ENCODE peak calls at places on chromosomes 1 and 21, in nine cellular contexts. K is IMR-90, D is OCI-LY7, H is heart right ventricle, I is testis, E is fibroblast of lung, Z is left ventricle myocardium inferior, F is uterus, B is MM.1S. M is an unnamed sample. For H3K9me3, the result is how much of the 10 kb centered on the place peaks cover.

GRCh38 chr1:209363112-209363511 is 220.4 kb upstream of the CAMK1G start:
- DNase-seq in K (no peak), D (no peak), H (no peak), I (no peak), E (no peak), Z (no peak), F (no peak), B (no peak), M (no peak)

GRCh38 chr1:234001817-234002216 is 97.3 kb downstream of the SLC35F3 start:
- DNase-seq in K (no peak), D (no peak), H (no peak), I (no peak), E (peak), Z (no peak), F (no peak), B (no peak), M (no peak)

GRCh38 chr21:16117851-16118592 is 388.2 kb downstream of the USP25 start:
- DNase-seq in K (peak), D (no peak), H (no peak), I (no peak), E (peak), Z (no peak), F (no peak), B (no peak), M (no peak)

GRCh38 chr1:103220503-103221095 is 112.3 kb upstream of the COL11A1 start:
- DNase-seq in K (peak), D (no peak), H (no peak), I (no peak), E (peak), Z (no peak), F (no peak), B (no peak), M (no peak)

GRCh38 chr1:7679873-7680790 is 91.0 kb upstream of the VAMP3 start:
- DNase-seq in K (peak), D (no peak), H (peak), I (peak), E (peak), Z (peak), F (peak), B (no peak), M (no peak)

GRCh38 chr1:67308136-67308535 is 463 bp downstream of the IL12RB2 start:
- DNase-seq in K (no peak), D (no peak), H (no peak), I (no peak), E (no peak), Z (no peak), F (no peak), B (no peak), M (no peak)

GRCh38 chr1:106268070-106268469 is 788.4 kb upstream of the PRMT6 start:
- DNase-seq in K (no peak), D (no peak), H (no peak), I (peak), E (peak), Z (no peak), F (no peak), B (no peak), M (no peak)

GRCh38 chr1:47771766-47772165 is 225.4 kb downstream of the TRABD2B start:
- DNase-seq in K (no peak), D (no peak), H (no peak), I (no peak), E (no peak), Z (no peak), F (no peak), B (no peak), M (no peak)

GRCh38 chr1:30411206-30411605 is 312.2 kb downstream of the MATN1 start:
- DNase-seq in K (no peak), D (no peak), H (no peak), I (peak), E (no peak), Z (no peak), F (no peak), B (no peak), M (peak)

GRCh38 chr1:94903318-94904009 is 23.4 kb downstream of the CNN3 start:
- DNase-seq in K (peak), D (no peak), H (no peak), I (no peak), E (peak), Z (no peak), F (no peak), B (no peak), M (no peak)

GRCh38 chr1:162276493-162276892 is 100.2 kb downstream of the SPATA46 start:
- DNase-seq in K (peak), D (peak), H (no peak), I (no peak), E (peak), Z (no peak), F (no peak), B (peak), M (no peak)

GRCh38 chr1:242890211-242890741 is 364.8 kb downstream of the CEP170 start:
- DNase-seq in K (no peak), D (no peak), H (peak), I (peak), E (peak), Z (no peak), F (no peak), B (no peak), M (no peak)

DNA sequence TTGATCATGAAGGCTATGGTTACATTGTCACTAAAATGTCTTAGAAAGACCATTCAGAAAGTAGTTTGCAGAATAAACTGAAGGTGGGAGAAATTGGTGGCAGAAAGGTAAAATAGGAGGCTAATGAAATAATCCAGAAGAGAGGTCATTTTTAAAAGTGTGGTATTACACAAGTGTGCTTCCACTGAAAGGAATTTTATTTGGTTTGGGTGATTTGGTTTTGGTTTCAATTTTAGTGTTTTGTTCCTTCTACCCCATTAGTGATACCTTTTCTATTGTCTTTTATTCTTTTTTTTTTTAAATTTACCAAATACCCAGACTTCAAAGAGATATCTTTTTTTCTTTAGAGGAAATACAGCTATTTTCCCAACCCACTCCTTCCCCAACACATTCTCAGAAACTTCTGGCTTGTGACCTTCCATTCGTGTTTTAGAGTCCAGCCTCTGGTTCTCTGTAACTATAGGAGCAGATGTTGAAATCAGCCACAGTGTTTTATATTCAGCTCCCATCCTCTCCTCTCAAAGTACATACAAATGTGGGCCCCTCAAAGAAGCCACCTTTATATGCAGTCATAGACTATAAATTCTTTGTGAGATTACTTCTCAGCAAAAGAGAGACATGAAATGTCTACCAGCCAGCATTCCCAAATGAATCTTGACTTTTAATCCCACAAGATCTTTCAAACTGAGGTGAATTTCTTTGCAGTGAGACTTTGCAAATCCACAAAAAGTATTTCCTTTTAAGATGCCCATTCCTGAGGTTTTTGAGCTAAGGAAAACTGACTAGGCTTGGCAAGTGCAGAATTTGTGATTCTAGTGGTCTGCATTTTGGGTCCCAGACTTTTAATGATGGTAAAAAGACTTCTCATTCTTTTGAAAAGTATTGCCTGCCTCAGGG is 42.0 kb upstream of the PALMD start:
- DNase-seq in K (peak), D (no peak), H (no peak), I (no peak), E (peak), Z (no peak), F (no peak), B (no peak), M (no peak)
- H3K4me3 ChIP-seq in K (no peak), D (no peak), H (no peak), I (no peak), E (no peak), Z (no peak), F (no peak), B (no peak), M (no peak)

GRCh38 chr1:8716238-8716637 is 101.2 kb downstream of the RERE start:
- DNase-seq in K (no peak), D (no peak), H (no peak), I (no peak), E (no peak), Z (no peak), F (no peak), B (no peak), M (no peak)

GRCh38 chr1:8721681-8722324 is 95.6 kb downstream of the RERE start:
- DNase-seq in K (no peak), D (no peak), H (no peak), I (no peak), E (no peak), Z (no peak), F (no peak), B (no peak), M (no peak)

GRCh38 chr1:8720347-8720746 is 97.1 kb downstream of the RERE start:
- DNase-seq in K (no peak), D (no peak), H (no peak), I (no peak), E (no peak), Z (no peak), F (no peak), B (no peak), M (no peak)

GRCh38 chr1:8717148-8717547 is 100.3 kb downstream of the RERE start:
- DNase-seq in K (no peak), D (no peak), H (no peak), I (no peak), E (no peak), Z (no peak), F (no peak), B (no peak), M (no peak)

DNA sequence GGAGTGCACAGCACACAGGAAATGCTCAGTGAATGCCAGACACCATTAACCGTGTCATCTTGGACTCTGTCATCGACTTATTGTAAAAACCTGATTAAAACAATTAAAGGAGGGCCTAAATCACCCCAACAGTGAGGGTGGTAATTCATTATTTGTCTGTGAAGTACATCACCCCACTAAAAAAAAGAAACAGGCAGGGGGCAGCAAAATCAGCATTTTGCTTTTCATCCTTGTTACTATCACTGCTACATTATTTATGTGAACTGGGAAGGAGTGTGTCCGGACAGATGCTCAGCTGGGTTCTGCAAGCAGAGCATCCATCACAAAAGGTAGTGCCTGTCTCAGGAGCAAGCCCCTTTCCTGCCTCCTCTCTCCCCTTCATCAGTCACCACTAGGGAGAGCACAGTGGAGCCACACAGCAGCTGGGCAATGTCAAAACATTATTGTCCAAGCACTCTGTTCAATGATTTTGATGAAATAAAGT is 98.5 kb downstream of the RERE start:
- DNase-seq in K (no peak), D (no peak), H (no peak), I (no peak), E (no peak), Z (no peak), F (no peak), B (no peak), M (no peak)
- TF ChIP-seq CTCF in K (peak), D (peak), H (peak), I (no peak), E (peak), Z (peak), F (peak), B (peak), M (peak)

GRCh38 chr1:2821970-2822620 is 20.6 kb upstream of the TTC34 start:
- DNase-seq in K (no peak), D (peak), H (peak), I (peak), E (no peak), Z (peak), F (no peak), B (no peak), M (no peak)
- H3K9me3 ChIP-seq in K (half or more), D (under half), H (under half), I (under half), E (under half), Z (under half), F (under half), B (under half), M (under half)

DNA sequence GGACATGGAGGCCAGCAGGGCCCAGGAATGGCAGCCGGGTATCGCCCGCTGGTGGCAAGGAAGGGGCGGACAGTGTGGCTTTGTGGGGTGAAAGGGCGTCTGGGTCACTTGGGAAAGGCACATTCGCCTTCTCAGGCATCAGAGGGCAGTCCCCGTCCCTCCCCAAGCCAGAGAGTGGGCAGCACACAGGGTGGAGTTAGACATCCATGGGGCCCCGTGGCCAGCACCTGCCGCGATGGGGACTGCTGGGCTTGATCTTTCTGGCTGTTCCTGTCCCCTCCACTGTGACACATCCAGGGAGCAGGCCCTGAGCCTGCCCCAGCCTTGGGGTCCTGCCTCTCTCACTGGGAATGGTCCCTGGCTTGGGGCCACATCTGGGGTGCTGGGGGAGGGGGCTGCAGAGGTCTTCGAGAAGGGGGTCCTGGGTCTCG is 4.0 kb upstream of the TRPM2 start:
- DNase-seq in K (no peak), D (no peak), H (no peak), I (no peak), E (no peak), Z (no peak), F (no peak), B (no peak), M (no peak)
- H3K4me3 ChIP-seq in K (no peak), D (no peak), H (no peak), I (no peak), E (no peak), Z (no peak), F (no peak), B (no peak), M (no peak)

DNA sequence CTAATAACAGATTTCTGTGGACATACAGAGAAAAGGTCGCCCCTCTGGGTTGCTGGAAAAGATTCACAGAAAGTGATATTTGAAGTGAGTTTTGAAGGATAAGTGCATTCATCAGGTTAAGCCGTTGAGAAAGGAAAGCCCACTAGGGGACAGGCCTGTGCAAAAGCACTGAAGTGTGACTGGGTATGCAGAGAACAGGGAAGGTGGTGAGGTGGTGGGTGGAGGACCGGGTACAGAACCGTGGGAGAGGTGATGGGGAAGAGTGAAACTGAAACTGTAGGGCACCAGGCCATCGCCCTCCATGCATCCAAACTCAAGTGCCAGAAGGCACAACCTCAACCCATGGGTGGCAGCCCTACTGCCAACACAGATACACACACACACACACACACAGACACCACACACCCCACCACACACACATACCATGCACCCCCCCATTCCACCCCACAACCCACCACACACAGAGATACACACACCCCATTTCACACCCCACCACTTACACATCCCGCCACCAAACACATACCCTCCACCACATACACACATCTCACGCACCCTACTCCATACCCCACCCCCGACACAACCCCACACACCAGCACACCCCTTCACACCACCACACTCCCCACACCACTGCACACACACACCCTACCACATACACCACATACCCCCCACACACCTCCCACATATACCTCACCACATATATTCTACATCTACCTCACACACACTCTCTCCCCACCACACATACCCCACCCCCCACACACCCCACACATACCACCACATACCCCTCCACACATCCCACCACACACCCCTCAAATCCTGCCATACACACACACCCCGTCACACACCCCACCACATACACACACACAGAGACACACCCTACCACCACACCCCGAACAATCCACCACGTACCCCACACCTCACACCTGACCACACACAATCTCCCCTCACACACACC is 59.0 kb downstream of the TSEN15 start:
- DNase-seq in K (no peak), D (no peak), H (no peak), I (no peak), E (no peak), Z (no peak), F (no peak), B (no peak), M (no peak)
- TF ChIP-seq CTCF in K (no peak), D (no peak), H (no peak), I (no peak), E (no peak), Z (no peak), F (no peak), B (no peak), M (no peak)

GRCh38 chr1:227673441-227673840 is 61.7 kb downstream of the JMJD4 start:
- DNase-seq in K (no peak), D (no peak), H (no peak), I (no peak), E (no peak), Z (no peak), F (no peak), B (no peak), M (no peak)
- H3K9me3 ChIP-seq in K (under half), D (under half), H (half or more), I (under half), E (under half), Z (half or more), F (under half), B (under half), M (under half)

GRCh38 chr1:231070758-231071443 is 30.8 kb upstream of the FAM89A start:
- DNase-seq in K (no peak), D (no peak), H (no peak), I (no peak), E (peak), Z (no peak), F (no peak), B (no peak), M (no peak)
- H3K4me3 ChIP-seq in K (no peak), D (no peak), H (no peak), I (no peak), E (no peak), Z (no peak), F (no peak), B (no peak), M (no peak)

GRCh38 chr21:31731112-31731801 is 661 bp downstream of the SCAF4 start:
- DNase-seq in K (no peak), D (peak), H (peak), I (peak), E (peak), Z (peak), F (peak), B (peak), M (no peak)
- TF ChIP-seq CTCF in K (no peak), D (peak), H (peak), I (no peak), E (no peak), Z (peak), F (no peak), B (peak), M (no peak)

GRCh38 chr1:73564294-73564693 is 633.7 kb downstream of the LRRIQ3 start:
- DNase-seq in K (no peak), D (no peak), H (no peak), I (no peak), E (no peak), Z (no peak), F (no peak), B (no peak), M (no peak)
- H3K9me3 ChIP-seq in K (under half), D (under half), H (under half), I (under half), E (under half), Z (under half), F (under half), B (under half), M (under half)